ENCODE peak calls at places on chromosomes 11 and 22, in six cellular contexts. One of them, this sample, is unnamed.

GRCh38 chr11:134908583-134908982 is 496.5 kb upstream of the B3GAT1 start:
- DNase-seq in K562: no peak
- DNase-seq in H1: no peak
- DNase-seq in HepG2: no peak
- DNase-seq in GM12892: no peak
- DNase-seq in GM12878: no peak
- DNase-seq in this sample: no peak

GRCh38 chr11:69516526-69516925 is 35.1 kb downstream of the LINC01488 start:
- DNase-seq in K562: no peak
- DNase-seq in H1: no peak
- DNase-seq in HepG2: no peak
- DNase-seq in GM12892: no peak
- DNase-seq in GM12878: no peak
- DNase-seq in this sample: no peak

GRCh38 chr11:61736310-61736709 is 16.1 kb upstream of the MYRF start:
- DNase-seq in K562: no peak
- DNase-seq in H1: no peak
- DNase-seq in HepG2: no peak
- DNase-seq in GM12892: no peak
- DNase-seq in GM12878: no peak
- DNase-seq in this sample: no peak

GRCh38 chr11:100618914-100619313 is 68.2 kb upstream of the ARHGAP42 start:
- DNase-seq in K562: no peak
- DNase-seq in H1: no peak
- DNase-seq in HepG2: no peak
- DNase-seq in GM12892: no peak
- DNase-seq in GM12878: no peak
- DNase-seq in this sample: no peak

GRCh38 chr11:76918941-76919386 is 58.2 kb downstream of the ACER3 start:
- DNase-seq in K562: peak
- DNase-seq in H1: no peak
- DNase-seq in HepG2: peak
- DNase-seq in GM12892: no peak
- DNase-seq in GM12878: peak
- DNase-seq in this sample: no peak

GRCh38 chr11:82546556-82547162 is 187.0 kb downstream of the FAM181B start:
- DNase-seq in K562: no peak
- DNase-seq in H1: no peak
- DNase-seq in HepG2: no peak
- DNase-seq in GM12892: no peak
- DNase-seq in GM12878: no peak
- DNase-seq in this sample: no peak

GRCh38 chr11:5922749-5923426 is 19.2 kb upstream of the OR56A3 start:
- DNase-seq in K562: no peak
- DNase-seq in H1: no peak
- DNase-seq in HepG2: no peak
- DNase-seq in GM12892: no peak
- DNase-seq in GM12878: peak
- DNase-seq in this sample: no peak

GRCh38 chr11:125498521-125498920 is 2.5 kb upstream of the FEZ1 start:
- DNase-seq in K562: no peak
- DNase-seq in H1: no peak
- DNase-seq in HepG2: no peak
- DNase-seq in GM12892: no peak
- DNase-seq in GM12878: no peak
- DNase-seq in this sample: no peak

GRCh38 chr11:762421-763072 is 14.7 kb downstream of the GATD1 start:
- DNase-seq in K562: peak
- DNase-seq in H1: no peak
- DNase-seq in HepG2: no peak
- DNase-seq in GM12892: peak
- DNase-seq in GM12878: no peak
- DNase-seq in this sample: no peak

GRCh38 chr11:18171377-18172000 is 1.1 kb upstream of the MRGPRX4 start:
- DNase-seq in K562: peak
- DNase-seq in H1: no peak
- DNase-seq in HepG2: peak
- DNase-seq in GM12892: no peak
- DNase-seq in GM12878: no peak
- DNase-seq in this sample: no peak

GRCh38 chr11:82043316-82043715 is 690.3 kb downstream of the FAM181B start:
- DNase-seq in K562: no peak
- DNase-seq in H1: no peak
- DNase-seq in HepG2: no peak
- DNase-seq in GM12892: no peak
- DNase-seq in GM12878: no peak
- DNase-seq in this sample: no peak

DNA sequence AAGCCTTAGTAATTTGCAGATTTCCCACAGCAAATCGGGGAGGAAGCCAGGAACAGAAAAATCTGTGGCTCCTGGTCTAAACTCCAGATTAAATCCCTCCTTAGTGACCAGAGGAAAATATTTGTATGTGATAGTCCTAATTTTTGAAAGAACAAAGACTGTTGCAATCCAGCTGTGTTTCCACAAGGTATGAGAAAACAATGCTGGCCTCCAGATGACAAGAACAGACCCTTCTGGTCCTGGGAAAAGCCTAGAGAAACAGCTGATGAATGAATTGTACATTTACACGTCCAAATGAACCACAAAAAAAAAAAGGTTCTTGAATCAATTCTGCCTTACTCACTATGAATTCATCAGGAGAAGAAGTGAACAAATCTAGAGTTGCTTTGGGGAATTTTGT is 63.7 kb downstream of the ETS1 start:
- DNase-seq in K562: no peak
- DNase-seq in H1: no peak
- DNase-seq in HepG2: no peak
- DNase-seq in GM12892: no peak
- DNase-seq in GM12878: no peak
- DNase-seq in this sample: no peak
- TF ChIP-seq TAF1 in K562: no peak
- TF ChIP-seq TAF1 in H1: no peak
- TF ChIP-seq TAF1 in HepG2: no peak
- TF ChIP-seq TAF1 in GM12892: no peak
- TF ChIP-seq TAF1 in GM12878: no peak
- TF ChIP-seq TAF1 in this sample: no peak

DNA sequence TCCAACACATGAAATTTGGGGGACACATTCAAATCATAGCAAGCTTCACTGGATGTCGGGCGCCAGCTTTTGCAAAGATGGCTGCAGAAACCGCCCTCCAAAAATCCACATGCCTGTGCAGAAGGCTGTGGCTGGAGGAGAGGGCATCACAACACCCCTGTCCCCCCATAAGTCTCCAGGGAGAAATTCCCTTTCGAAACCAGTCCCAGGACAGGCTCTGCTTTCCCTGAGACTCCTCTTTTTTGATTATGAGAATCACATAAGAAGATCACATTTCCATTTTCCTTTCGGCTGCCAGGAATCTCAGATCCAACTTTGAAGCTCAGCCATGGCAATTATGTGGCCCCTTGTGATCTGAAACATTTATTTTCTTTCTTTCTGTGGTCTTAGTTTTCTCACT is 9.7 kb downstream of the LIF start:
- DNase-seq in K562: no peak
- DNase-seq in H1: no peak
- DNase-seq in HepG2: no peak
- DNase-seq in GM12892: no peak
- DNase-seq in GM12878: no peak
- DNase-seq in this sample: no peak
- TF ChIP-seq POLR2A in K562: no peak
- TF ChIP-seq POLR2A in H1: no peak
- TF ChIP-seq POLR2A in HepG2: no peak
- TF ChIP-seq POLR2A in GM12892: no peak
- TF ChIP-seq POLR2A in GM12878: no peak
- TF ChIP-seq POLR2A in this sample: no peak

GRCh38 chr11:48007677-48008076 is 27.3 kb downstream of the PTPRJ start:
- DNase-seq in K562: no peak
- DNase-seq in H1: no peak
- DNase-seq in HepG2: no peak
- DNase-seq in GM12892: no peak
- DNase-seq in GM12878: no peak
- DNase-seq in this sample: no peak

GRCh38 chr11:48014917-48015316 is 34.6 kb downstream of the PTPRJ start:
- DNase-seq in K562: no peak
- DNase-seq in H1: no peak
- DNase-seq in HepG2: no peak
- DNase-seq in GM12892: no peak
- DNase-seq in GM12878: no peak
- DNase-seq in this sample: no peak

GRCh38 chr11:48013269-48013901 is 33.0 kb downstream of the PTPRJ start:
- DNase-seq in K562: no peak
- DNase-seq in H1: no peak
- DNase-seq in HepG2: peak
- DNase-seq in GM12892: no peak
- DNase-seq in GM12878: no peak
- DNase-seq in this sample: no peak

GRCh38 chr11:48011125-48012050 is 31.0 kb downstream of the PTPRJ start:
- DNase-seq in K562: no peak
- DNase-seq in H1: no peak
- DNase-seq in HepG2: no peak
- DNase-seq in GM12892: no peak
- DNase-seq in GM12878: no peak
- DNase-seq in this sample: no peak

DNA sequence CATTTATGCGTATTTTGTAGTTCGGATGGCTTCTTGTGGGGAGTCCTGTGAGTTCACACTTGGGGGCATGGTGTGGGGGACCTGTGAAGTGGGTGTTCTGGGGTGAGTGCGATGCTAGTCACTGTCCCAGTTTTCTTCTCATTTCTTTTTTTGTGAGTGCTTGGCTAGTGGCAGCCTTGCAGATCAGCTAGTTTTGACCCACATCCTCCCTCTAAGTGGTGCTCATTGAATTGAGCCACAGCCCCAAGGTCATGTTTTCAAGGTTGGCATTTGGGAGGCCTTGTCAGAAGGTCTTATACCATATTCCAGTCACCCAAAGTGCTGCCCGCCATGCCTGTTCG is 31.7 kb downstream of the PTPRJ start:
- DNase-seq in K562: no peak
- DNase-seq in H1: no peak
- DNase-seq in HepG2: no peak
- DNase-seq in GM12892: no peak
- DNase-seq in GM12878: no peak
- DNase-seq in this sample: no peak
- TF ChIP-seq TAF1 in K562: no peak
- TF ChIP-seq TAF1 in H1: no peak
- TF ChIP-seq TAF1 in HepG2: no peak
- TF ChIP-seq TAF1 in GM12892: no peak
- TF ChIP-seq TAF1 in GM12878: no peak
- TF ChIP-seq TAF1 in this sample: no peak

GRCh38 chr11:75427181-75427580 is 5.8 kb downstream of the KLHL35 start:
- DNase-seq in K562: no peak
- DNase-seq in H1: no peak
- DNase-seq in HepG2: no peak
- DNase-seq in GM12892: no peak
- DNase-seq in GM12878: no peak
- DNase-seq in this sample: no peak

GRCh38 chr11:75426720-75427086 is 6.3 kb downstream of the KLHL35 start:
- DNase-seq in K562: no peak
- DNase-seq in H1: no peak
- DNase-seq in HepG2: no peak
- DNase-seq in GM12892: no peak
- DNase-seq in GM12878: no peak
- DNase-seq in this sample: no peak

GRCh38 chr11:75429641-75429901 is 3.4 kb downstream of the KLHL35 start:
- DNase-seq in K562: no peak
- DNase-seq in H1: no peak
- DNase-seq in HepG2: no peak
- DNase-seq in GM12892: no peak
- DNase-seq in GM12878: no peak
- DNase-seq in this sample: no peak

GRCh38 chr11:75428989-75429640 is 3.9 kb downstream of the KLHL35 start:
- DNase-seq in K562: no peak
- DNase-seq in H1: no peak
- DNase-seq in HepG2: no peak
- DNase-seq in GM12892: no peak
- DNase-seq in GM12878: no peak
- DNase-seq in this sample: no peak

GRCh38 chr11:75428301-75428724 is 4.7 kb downstream of the KLHL35 start:
- DNase-seq in K562: peak
- DNase-seq in H1: no peak
- DNase-seq in HepG2: peak
- DNase-seq in GM12892: peak
- DNase-seq in GM12878: no peak
- DNase-seq in this sample: peak
- TF ChIP-seq POLR2A in K562: no peak
- TF ChIP-seq POLR2A in H1: no peak
- TF ChIP-seq POLR2A in HepG2: peak
- TF ChIP-seq POLR2A in GM12892: no peak
- TF ChIP-seq POLR2A in GM12878: no peak
- TF ChIP-seq POLR2A in this sample: no peak

GRCh38 chr22:19720150-19720827 is 3.0 kb upstream of the GP1BB start:
- DNase-seq in K562: no peak
- DNase-seq in H1: no peak
- DNase-seq in HepG2: no peak
- DNase-seq in GM12892: no peak
- DNase-seq in GM12878: no peak
- DNase-seq in this sample: no peak

GRCh38 chr22:19722175-19722914 is 994 bp upstream of the GP1BB start:
- DNase-seq in K562: peak
- DNase-seq in H1: no peak
- DNase-seq in HepG2: no peak
- DNase-seq in GM12892: no peak
- DNase-seq in GM12878: no peak
- DNase-seq in this sample: no peak

GRCh38 chr22:19720999-19721485 is 2.3 kb upstream of the GP1BB start:
- DNase-seq in K562: no peak
- DNase-seq in H1: no peak
- DNase-seq in HepG2: no peak
- DNase-seq in GM12892: no peak
- DNase-seq in GM12878: no peak
- DNase-seq in this sample: no peak

GRCh38 chr22:19722915-19723164 is 499 bp upstream of the GP1BB start:
- DNase-seq in K562: no peak
- DNase-seq in H1: no peak
- DNase-seq in HepG2: no peak
- DNase-seq in GM12892: no peak
- DNase-seq in GM12878: no peak
- DNase-seq in this sample: no peak

GRCh38 chr22:19721486-19722172 is 1.7 kb upstream of the GP1BB start:
- DNase-seq in K562: no peak
- DNase-seq in H1: no peak
- DNase-seq in HepG2: peak
- DNase-seq in GM12892: no peak
- DNase-seq in GM12878: no peak
- DNase-seq in this sample: no peak
- TF ChIP-seq TAF1 in K562: no peak
- TF ChIP-seq TAF1 in H1: no peak
- TF ChIP-seq TAF1 in HepG2: no peak
- TF ChIP-seq TAF1 in GM12892: no peak
- TF ChIP-seq TAF1 in GM12878: no peak
- TF ChIP-seq TAF1 in this sample: no peak